ENCODE peak calls at places on chromosome 1, in seven cellular contexts. T, B, K, Q, X, I and R are unnamed samples.

GRCh38 chr1:28031173-28031572 is 57.2 kb downstream of the EYA3 start:
- DNase-seq in B (peak), X (no peak), I (no peak), Q (no peak), K (no peak), T (no peak), R (peak)

GRCh38 chr1:30447701-30448100 is 275.7 kb downstream of the MATN1 start:
- DNase-seq in T (no peak), K (no peak), I (no peak), X (no peak), B (no peak), Q (no peak), R (no peak)

GRCh38 chr1:176691251-176692228 is 228.6 kb downstream of the PAPPA2 start:
- DNase-seq in B (peak), I (peak), K (peak), Q (peak), T (peak), X (peak), R (peak)

GRCh38 chr1:54850082-54850730 is 36.8 kb downstream of the DHCR24 start:
- DNase-seq in I (no peak), X (no peak), K (no peak), B (peak), Q (no peak), T (peak), R (peak)

GRCh38 chr1:224482619-224483018 is 48.0 kb upstream of the WDR26 start:
- DNase-seq in I (peak), B (peak), T (no peak), Q (no peak), X (no peak), K (no peak), R (no peak)

GRCh38 chr1:20538760-20539551 is 13.4 kb upstream of the FAM43B start:
- DNase-seq in B (no peak), K (no peak), Q (no peak), I (no peak), T (no peak), X (no peak), R (peak)

GRCh38 chr1:2989185-2989584 is 32.1 kb upstream of the ACTRT2 start:
- DNase-seq in X (no peak), T (no peak), B (no peak), Q (no peak), K (no peak), I (no peak), R (no peak)

GRCh38 chr1:201982923-201983805 is 716 bp downstream of the RNPEP start:
- DNase-seq in K (peak), T (peak), I (peak), X (peak), B (peak), Q (peak), R (peak)

GRCh38 chr1:63813829-63814277 is 40.0 kb downstream of the ROR1 start:
- DNase-seq in Q (no peak), B (peak), K (no peak), I (no peak), T (no peak), X (no peak), R (peak)

GRCh38 chr1:28417441-28418277 is 48.1 kb downstream of the PHACTR4 start:
- DNase-seq in Q (peak), B (peak), X (no peak), I (peak), K (no peak), T (peak), R (peak)

GRCh38 chr1:212981571-212982328 is 31.4 kb downstream of the VASH2 start:
- DNase-seq in T (no peak), K (no peak), B (no peak), I (no peak), X (no peak), Q (no peak), R (no peak)

DNA sequence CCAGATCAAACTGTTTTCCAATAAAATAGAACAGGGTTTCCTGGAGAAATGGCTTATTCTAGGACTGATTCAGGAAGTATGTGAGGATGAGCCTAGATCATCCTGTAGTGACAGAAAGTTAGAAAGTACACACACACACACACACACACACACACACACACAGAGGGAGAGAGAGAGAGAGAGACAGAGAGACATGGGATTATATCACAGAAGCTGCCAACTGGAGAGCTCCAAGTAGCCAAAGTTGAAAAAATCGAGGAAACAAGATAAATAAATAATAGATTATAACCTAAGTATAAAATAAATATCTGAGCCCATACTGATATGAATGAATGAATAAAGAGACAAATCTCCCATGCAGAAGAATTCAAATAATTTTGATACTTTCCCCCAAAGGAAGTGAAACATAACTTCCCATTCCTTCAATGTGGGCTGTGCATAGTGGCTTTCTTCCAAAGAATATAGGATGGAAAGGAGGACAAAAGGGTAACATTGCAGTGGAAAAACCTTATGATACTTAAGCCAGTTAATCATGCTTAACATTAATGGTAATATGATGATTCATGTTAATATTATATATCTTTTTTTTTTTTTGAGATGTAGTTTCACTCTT is 171.6 kb downstream of the NTPCR start:
- DNase-seq in Q (no peak), T (no peak), K (no peak), X (no peak), I (no peak), B (no peak), R (no peak)
- TF ChIP-seq EZH2 in Q (no peak), T (no peak), K (no peak), X (no peak), I (no peak), B (no peak), R (no peak)

DNA sequence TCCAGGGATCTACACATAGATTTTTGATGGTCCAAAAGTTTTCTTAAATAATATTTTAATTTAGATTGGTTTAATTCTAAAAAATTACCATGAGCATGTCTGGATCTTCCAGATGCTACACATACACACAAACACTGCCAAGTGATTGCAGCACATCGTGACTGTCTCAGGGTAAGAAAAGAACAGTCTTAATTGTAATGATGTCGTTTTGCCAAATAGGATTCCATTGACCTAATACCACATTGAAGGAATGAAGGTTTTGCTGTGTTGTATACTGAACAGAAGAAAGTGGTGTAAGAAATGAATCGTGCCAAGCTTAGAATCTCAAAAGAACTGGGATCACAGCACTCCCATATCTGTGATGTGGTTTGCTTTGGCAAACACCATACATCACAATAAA is 633.3 kb upstream of the CAMK1G start:
- DNase-seq in I (no peak), X (no peak), K (no peak), T (no peak), B (peak), Q (no peak), R (no peak)
- TF ChIP-seq EZH2phosphoT487 in I (no peak), X (no peak), K (no peak), T (no peak), B (no peak), Q (no peak), R (no peak)

GRCh38 chr1:182147136-182147815 is 85.8 kb upstream of the ZNF648 start:
- DNase-seq in I (peak), Q (no peak), K (no peak), B (peak), X (no peak), T (no peak), R (no peak)
- H2AFZ ChIP-seq in I (no peak), Q (no peak), K (no peak), B (no peak), X (no peak), T (no peak), R (no peak)

DNA sequence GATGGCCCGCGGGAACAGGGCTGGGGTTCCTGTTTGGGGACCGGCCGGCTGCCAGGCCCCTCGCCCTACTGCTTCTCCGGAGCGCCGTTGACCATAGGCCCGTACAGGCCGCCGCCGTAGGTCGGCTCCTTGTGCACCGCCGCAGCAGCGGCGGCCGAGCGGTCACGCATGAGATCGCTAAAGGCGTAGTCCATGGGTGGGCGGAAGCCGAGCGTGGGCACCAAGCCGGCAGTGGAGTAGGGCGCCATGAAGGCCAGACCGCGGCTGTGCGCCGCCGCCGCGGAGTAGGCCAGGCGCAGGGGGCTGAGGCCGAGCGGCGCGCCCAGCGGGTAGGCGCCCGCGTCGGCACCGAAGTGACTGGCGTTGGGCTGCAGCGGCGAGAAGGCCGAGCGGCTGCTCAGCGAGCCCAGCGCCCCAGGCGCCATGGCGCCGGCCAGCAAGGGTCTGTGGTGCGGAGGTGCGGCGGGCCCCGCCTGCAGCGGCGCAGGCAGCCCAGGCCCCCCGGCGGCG is 4.6 kb downstream of the DMRTA2 start:
- DNase-seq in X (peak), T (no peak), Q (no peak), B (peak), K (peak), I (no peak), R (no peak)
- TF ChIP-seq EZH2 in X (peak), T (peak), Q (no peak), B (no peak), K (peak), I (no peak), R (no peak)

GRCh38 chr1:8742022-8742924 is 75.2 kb downstream of the RERE start:
- DNase-seq in B (no peak), Q (no peak), X (no peak), K (no peak), T (no peak), I (no peak), R (peak)
- TF ChIP-seq EZH2phosphoT487 in B (no peak), Q (no peak), X (no peak), K (no peak), T (no peak), I (no peak), R (no peak)

DNA sequence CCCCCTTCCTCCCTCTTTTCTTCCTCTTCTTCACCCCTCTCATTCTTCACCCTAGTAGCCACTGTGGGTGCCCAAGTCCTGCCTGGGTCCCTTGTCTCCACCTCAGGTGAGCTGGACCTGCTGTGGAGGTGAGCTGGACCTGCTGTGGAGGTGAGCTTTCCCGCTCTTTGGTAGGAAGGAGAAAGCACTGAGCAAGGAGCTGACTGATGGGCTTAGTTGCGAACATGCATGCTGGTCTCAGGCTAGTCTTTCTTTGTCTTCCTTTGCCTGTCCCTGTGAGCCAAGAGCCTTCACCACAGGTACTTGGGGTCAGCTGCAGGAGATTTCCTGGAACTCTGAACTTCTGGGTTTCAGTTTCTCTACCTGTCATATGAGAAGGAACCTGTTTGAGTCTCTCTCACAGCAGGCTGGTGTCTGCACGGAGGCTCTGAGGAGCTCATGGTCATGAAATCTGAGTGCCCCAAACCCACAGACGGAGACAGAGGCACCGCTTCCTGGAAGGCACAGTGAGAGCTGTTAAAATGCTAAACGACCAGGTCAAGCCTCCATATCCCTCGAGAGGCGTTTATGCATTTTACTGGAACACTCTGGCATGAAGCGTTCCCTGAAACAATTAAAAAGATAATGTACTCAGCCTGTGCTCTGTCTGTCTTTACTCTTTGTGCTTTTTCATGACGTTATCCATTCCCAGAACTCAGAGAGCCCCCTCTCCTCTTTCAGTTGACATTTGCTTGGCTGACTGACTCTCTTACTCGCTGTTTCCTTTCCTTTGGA is 69.5 kb downstream of the RHOU start:
- DNase-seq in T (peak), B (no peak), X (peak), K (no peak), Q (no peak), I (peak), R (no peak)
- H2AFZ ChIP-seq in T (no peak), B (no peak), X (peak), K (peak), Q (no peak), I (peak), R (no peak)

DNA sequence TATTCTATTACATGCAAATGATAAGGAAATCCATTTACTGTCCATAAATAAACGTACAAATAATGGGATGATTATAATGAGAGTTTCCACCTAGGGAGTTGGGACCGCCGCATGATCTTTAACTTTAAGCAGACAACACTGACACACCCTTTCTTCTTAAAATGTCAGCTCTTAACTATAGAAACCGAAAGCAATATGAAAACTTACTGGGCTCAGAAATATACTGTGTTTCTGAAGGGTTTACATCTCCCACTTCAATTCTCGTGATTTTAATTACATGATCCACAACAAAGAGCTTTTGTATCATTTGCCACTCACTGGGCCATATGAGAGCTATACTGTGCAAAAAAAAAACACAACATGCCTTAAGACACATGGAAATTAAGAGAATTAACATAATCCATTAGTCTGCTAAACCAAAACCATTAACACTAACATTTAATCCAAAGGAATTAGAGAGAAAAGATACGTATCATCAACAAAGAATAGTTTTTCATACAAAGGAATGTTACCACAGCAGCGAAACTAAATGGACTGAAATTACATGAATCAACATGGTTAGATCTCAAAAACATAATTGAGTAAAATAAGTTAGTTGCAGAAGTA is 35.0 kb upstream of the RAP1GAP start:
- DNase-seq in I (peak), T (no peak), K (no peak), Q (no peak), X (no peak), B (no peak), R (no peak)
- TF ChIP-seq EZH2 in I (no peak), T (no peak), K (no peak), Q (no peak), X (no peak), B (no peak), R (no peak)

DNA sequence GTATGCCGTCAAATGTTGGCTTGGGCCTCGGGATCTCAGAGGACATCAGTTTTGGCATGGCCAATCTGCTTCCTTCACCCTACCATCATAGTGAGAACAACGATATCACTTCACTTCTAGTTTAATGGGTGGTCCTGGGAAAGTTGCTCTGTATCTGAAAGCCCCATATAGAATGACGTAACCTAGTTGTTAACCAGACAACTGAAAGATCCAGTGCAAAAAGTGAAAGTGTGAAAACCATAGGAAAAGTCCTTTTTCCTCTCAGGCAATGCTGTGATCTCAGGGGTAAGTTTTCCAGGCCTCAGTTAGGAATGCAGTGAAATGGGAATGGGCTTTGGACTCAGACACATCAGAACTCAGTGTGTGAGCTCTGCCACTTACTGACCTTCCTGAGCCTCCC is 18.6 kb upstream of the ATP1B1 start:
- DNase-seq in B (no peak), T (no peak), Q (no peak), K (no peak), X (no peak), I (no peak), R (no peak)
- TF ChIP-seq EZH2phosphoT487 in B (no peak), T (no peak), Q (no peak), K (no peak), X (no peak), I (no peak), R (no peak)

GRCh38 chr1:112708002-112708448 is 1.1 kb upstream of the RHOC start:
- DNase-seq in X (no peak), T (no peak), B (no peak), I (no peak), Q (no peak), K (no peak), R (no peak)
- H2AFZ ChIP-seq in X (no peak), T (no peak), B (peak), I (no peak), Q (no peak), K (peak), R (peak)